ENCODE peak calls at places on chromosomes 11 and 22, in four cellular contexts. R is K562, D is HepG2, H is GM12878. X is an unnamed sample.

GRCh38 chr11:6705905-6706535 is 22.9 kb upstream of the MRPL17 start:
- DNase-seq in R (peak; percentile 58), H (no peak), D (peak; percentile 20), X (peak; percentile 44)

GRCh38 chr22:27796829-27797792 is 4.4 kb downstream of the MN1 start:
- DNase-seq in D (no peak), H (no peak), R (no peak), X (no peak)

GRCh38 chr11:112861356-112861755 is 99.9 kb upstream of the NCAM1 start:
- DNase-seq in R (no peak), D (no peak), H (no peak), X (no peak)

GRCh38 chr22:35202376-35202775 is 54.9 kb upstream of the HMGXB4 start:
- DNase-seq in D (no peak), R (no peak), H (no peak), X (no peak)

GRCh38 chr11:129117595-129118350 is 74.4 kb downstream of the ARHGAP32 start:
- DNase-seq in D (peak; percentile 64), H (no peak), R (peak; percentile 13), X (peak; percentile 19)

GRCh38 chr11:12376259-12376971 is 956 bp upstream of the PARVA start:
- DNase-seq in H (no peak), R (no peak), D (no peak), X (no peak)

GRCh38 chr11:1498262-1498661 is 11.7 kb upstream of the MOB2 start:
- DNase-seq in H (no peak), D (no peak), R (no peak), X (no peak)

GRCh38 chr11:65053826-65054503 is 4.4 kb downstream of the NAALADL1 start:
- DNase-seq in D (no peak), R (no peak), H (no peak), X (no peak)

GRCh38 chr11:46461461-46461927 is 69.9 kb upstream of the CHRM4 start:
- DNase-seq in R (no peak), H (no peak), D (peak; percentile 74), X (no peak)

GRCh38 chr22:24429411-24430365 is 2.3 kb downstream of the ADORA2A start:
- DNase-seq in H (no peak), R (no peak), D (no peak), X (no peak)

GRCh38 chr22:33579448-33580093 is 340.7 kb downstream of the LARGE1 start:
- DNase-seq in D (peak; percentile 81), R (peak; percentile 35), H (no peak), X (peak; percentile 85)

GRCh38 chr11:46356911-46357482 is 9.7 kb downstream of the DGKZ start:
- DNase-seq in R (no peak), D (no peak), H (no peak), X (no peak)

GRCh38 chr11:121152764-121153163 is 51.7 kb downstream of the TECTA start:
- DNase-seq in D (no peak), H (no peak), R (no peak), X (no peak)

GRCh38 chr22:25882366-25882765 is 140.4 kb downstream of the MYO18B start:
- DNase-seq in H (no peak), D (no peak), R (no peak), X (no peak)

GRCh38 chr11:2587132-2587930 is 112.5 kb downstream of the KCNQ1OT1 start:
- DNase-seq in H (no peak), R (no peak), D (no peak), X (no peak)

DNA sequence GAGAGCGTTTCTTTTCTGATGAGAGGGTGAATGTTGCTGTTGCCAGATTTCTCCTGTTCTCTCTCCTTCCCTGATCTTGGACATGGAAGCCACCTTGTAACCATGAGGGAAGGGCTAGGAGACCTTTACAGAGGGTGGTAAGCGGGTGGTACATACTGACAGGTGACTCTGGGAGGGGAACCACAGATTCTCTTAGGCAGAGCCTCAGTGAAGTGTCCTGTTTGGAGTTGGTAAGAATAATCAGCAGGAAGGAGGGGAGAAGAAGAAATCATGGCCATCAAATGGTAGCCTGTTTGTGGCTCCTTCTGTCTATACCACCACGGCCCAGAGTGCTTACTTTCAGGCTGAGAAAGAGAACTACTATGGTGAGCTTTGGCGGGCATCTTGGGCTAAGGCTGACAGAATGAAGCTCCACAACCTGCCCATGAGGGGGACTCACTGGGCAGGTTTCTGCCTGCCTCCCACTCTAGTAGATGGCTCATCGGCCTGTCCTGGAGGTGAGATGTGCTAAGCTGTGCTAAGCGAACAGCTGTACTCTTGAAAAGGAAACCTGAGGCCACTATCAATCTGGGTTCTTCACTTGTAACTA is 55.3 kb upstream of the CLTCL1 start:
- DNase-seq in H (no peak), R (peak; percentile 36), D (no peak), X (no peak)
- TF ChIP-seq NR2C2 in H (no peak), R (no peak), D (no peak), X (no peak)

GRCh38 chr22:39598017-39598965 is 27.7 kb downstream of the CACNA1I start:
- DNase-seq in R (peak; percentile 97), H (no peak), D (no peak), X (peak; percentile 97)
- TF ChIP-seq NR2C2 in R (no peak), H (no peak), D (no peak), X (no peak)

GRCh38 chr11:42947405-42947804 is 364.4 kb upstream of the API5 start:
- DNase-seq in H (no peak), R (no peak), D (no peak), X (no peak)
- TF ChIP-seq NR2C2 in H (no peak), R (no peak), D (no peak), X (no peak)

GRCh38 chr11:103326070-103326794 is 217.0 kb downstream of the DYNC2H1 start:
- DNase-seq in R (peak; percentile 10), D (peak; percentile 51), H (peak; percentile 17), X (peak; percentile 42)
- TF ChIP-seq NR2C2 in R (no peak), D (no peak), H (no peak), X (no peak)

DNA sequence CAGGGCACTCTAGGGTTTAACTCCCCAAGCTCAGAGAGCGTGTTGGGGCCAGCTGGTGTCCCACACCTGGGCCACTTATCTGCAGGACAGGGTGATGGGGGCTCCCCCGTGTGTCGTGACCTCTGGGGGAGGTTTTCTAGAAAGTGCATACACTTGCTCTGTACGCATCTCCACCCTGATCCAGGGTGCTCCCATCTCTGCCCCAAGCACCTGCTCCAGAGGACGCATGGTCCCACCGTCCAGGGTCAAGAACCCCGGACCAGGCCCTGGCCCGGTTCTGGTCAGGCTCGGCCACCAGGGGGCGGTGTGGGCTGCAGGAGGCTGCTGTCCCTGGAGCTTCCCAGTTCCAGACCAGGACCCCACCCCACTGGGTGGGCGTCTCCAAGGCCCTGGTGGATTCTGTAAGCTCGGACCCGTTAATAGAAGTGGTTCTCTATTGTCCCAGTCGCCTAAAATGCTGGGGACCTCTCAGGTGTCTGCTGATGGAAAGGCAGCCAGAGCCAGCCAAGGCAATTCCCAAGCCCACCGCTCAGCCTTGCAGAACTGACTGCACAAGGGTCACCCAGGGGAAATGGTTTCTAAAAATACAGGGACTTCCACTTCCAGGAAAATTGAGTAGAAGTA is 34.7 kb upstream of the SEPTIN5 start:
- DNase-seq in H (no peak), R (peak; percentile 98), D (no peak), X (peak; percentile 91)
- TF ChIP-seq NR2C2 in H (no peak), R (peak; percentile 36), D (no peak), X (no peak)

GRCh38 chr22:46068908-46069481 is 81.3 kb upstream of the PPARA start:
- DNase-seq in H (no peak), D (no peak), R (no peak), X (no peak)
- TF ChIP-seq NR2C2 in H (no peak), D (no peak), R (no peak), X (no peak)

GRCh38 chr11:36478700-36479329 is 31.3 kb downstream of the TRAF6 start:
- DNase-seq in R (no peak), D (peak; percentile 39), H (no peak), X (no peak)
- TF ChIP-seq NR2C2 in R (no peak), D (no peak), H (no peak), X (no peak)

GRCh38 chr22:37080838-37081237 is 28.7 kb downstream of the TMPRSS6 start:
- DNase-seq in D (no peak), H (no peak), R (no peak), X (no peak)

GRCh38 chr22:37079668-37080171 is 28.2 kb downstream of the KCTD17 start:
- DNase-seq in D (no peak), R (no peak), H (no peak), X (no peak)

GRCh38 chr22:37077802-37078448 is 26.4 kb downstream of the KCTD17 start:
- DNase-seq in H (no peak), R (peak; percentile 89), D (peak; percentile 29), X (peak; percentile 89)

GRCh38 chr22:37080438-37080837 is 28.9 kb downstream of the KCTD17 start:
- DNase-seq in D (no peak), H (no peak), R (no peak), X (no peak)

DNA sequence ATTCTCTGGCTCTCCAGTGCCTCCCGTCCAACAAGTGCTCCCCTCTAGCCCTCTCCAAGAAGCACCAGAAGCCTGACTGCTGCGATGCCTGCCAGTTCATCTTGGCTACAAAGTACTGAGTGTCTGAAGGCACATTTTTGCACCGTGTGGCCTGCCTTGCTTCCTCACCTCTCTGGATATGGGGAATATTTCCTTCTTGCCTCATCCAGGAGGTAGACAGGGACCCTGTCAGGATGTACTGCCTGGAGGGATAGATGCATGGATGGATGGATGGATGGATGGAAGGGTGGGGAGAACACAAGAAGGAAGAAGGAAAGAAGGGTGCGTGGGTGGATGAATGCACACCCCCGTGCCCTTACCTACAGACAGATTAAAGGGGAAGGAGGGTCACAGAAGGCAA is 27.6 kb downstream of the KCTD17 start:
- DNase-seq in R (no peak), H (no peak), D (no peak), X (no peak)
- TF ChIP-seq NR2C2 in R (no peak), H (no peak), D (no peak), X (no peak)

DNA sequence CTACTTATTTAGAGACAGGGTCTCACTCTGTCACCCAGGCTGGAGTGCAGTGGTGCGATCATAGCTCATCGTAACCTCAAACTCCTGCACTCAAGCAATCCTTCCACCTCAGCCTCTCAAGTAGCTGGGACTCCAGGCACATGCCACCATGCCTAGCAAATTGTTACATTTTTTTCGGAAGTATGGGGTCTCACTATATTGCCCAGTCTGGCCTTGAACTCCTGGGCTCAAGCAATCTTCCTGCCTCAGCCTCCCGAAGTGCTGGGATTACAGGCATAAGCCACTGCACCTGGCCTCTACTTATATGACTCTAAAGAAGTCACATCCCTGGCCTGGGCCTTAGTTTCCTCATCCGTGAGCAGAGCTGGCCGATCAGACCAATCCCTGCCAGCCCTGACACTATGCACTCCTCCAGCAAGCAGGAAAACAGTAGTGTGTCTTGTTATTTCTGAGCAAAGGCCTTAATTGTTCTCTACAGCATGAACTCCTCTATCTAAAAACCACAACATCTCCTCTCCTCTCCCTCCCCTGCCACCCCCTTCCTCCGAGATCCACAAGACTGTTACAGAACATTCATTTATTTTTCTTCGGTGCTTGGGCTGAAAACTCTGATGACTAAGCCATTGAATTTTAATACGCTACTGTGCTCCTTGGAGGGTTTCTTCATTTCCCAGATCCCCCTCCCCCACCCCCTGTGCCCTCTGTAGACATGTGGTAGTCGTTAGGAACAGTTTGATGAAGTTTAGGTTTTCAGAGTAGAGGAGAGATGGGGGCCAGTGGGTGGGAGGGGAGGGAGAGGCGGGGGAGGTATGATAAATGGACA is 91.5 kb downstream of the ABTB2 start:
- DNase-seq in D (no peak), R (no peak), H (no peak), X (no peak)
- TF ChIP-seq NR2C2 in D (no peak), R (no peak), H (no peak), X (no peak)

GRCh38 chr11:72901374-72901773 is 87.2 kb downstream of the ATG16L2 start:
- DNase-seq in D (no peak), R (no peak), H (no peak), X (no peak)

GRCh38 chr11:72899238-72899637 is 85.0 kb downstream of the ATG16L2 start:
- DNase-seq in H (no peak), R (no peak), D (no peak), X (no peak)

GRCh38 chr11:72904016-72904415 is 89.8 kb downstream of the ATG16L2 start:
- DNase-seq in R (no peak), D (no peak), H (no peak), X (no peak)
- TF ChIP-seq NR2C2 in R (no peak), D (no peak), H (no peak), X (no peak)

X was measured in WTC11.